ENCODE peak calls at places on chromosomes 3 and 15, in eight cellular contexts. S is amniotic stem cell, K is cardiac fibroblast, R is DMS153, A is adrenal gland, N is cerebellum, D is kidney, W is psoas muscle. V is an unnamed sample.

GRCh38 chr3:72163809-72164634 is 379.1 kb upstream of the PROK2 start:
- DNase-seq in D (no peak), S (no peak), K (no peak), N (no peak), A (no peak), R (no peak), W (no peak), V (no peak)

GRCh38 chr3:179464296-179465092 is 13.2 kb upstream of the GNB4 start:
- DNase-seq in W (no peak), D (peak), S (no peak), R (peak), K (no peak), N (no peak), A (no peak), V (no peak)

GRCh38 chr3:58688563-58688962 is 22.0 kb upstream of the FAM3D start:
- DNase-seq in A (no peak), R (peak), D (no peak), N (no peak), W (no peak), K (no peak), S (no peak), V (no peak)

GRCh38 chr15:38216763-38217162 is 35.9 kb upstream of the SPRED1 start:
- DNase-seq in A (no peak), K (no peak), R (no peak), W (no peak), D (no peak), N (no peak), S (no peak), V (no peak)

GRCh38 chr3:10428393-10429091 is 76.8 kb downstream of the ATP2B2 start:
- DNase-seq in K (no peak), W (peak), R (peak), A (no peak), S (no peak), D (no peak), N (no peak), V (no peak)

GRCh38 chr15:65248506-65248905 is 37.2 kb upstream of the CILP start:
- DNase-seq in K (no peak), W (no peak), S (no peak), N (no peak), A (no peak), R (no peak), D (no peak), V (no peak)

GRCh38 chr3:28502555-28502954 is 153.9 kb upstream of the AZI2 start:
- DNase-seq in A (no peak), W (no peak), S (no peak), N (no peak), K (no peak), D (no peak), R (no peak), V (no peak)

GRCh38 chr3:122661633-122662032 is 19.0 kb upstream of the PARP14 start:
- DNase-seq in S (no peak), R (no peak), K (no peak), D (no peak), W (no peak), N (no peak), A (no peak), V (no peak)

GRCh38 chr3:69212411-69213160 is 90.2 kb upstream of the LMOD3 start:
- DNase-seq in D (no peak), K (peak), W (no peak), N (no peak), A (no peak), R (no peak), S (no peak), V (no peak)

GRCh38 chr3:15148614-15149013 is 49.7 kb upstream of the RBSN start:
- DNase-seq in D (no peak), N (no peak), S (no peak), R (no peak), K (peak), W (no peak), A (no peak), V (no peak)